ENCODE peak calls at places on chromosomes 4 and X, in ten cellular contexts. G is fibroblast of mammary gland, M is kidney epithelial cell, Y is BE2C, B is fibroblast of lung, K is cardiac muscle cell, E is IMR-90, H is left lung, S is NB4, C is BJ. O is an unnamed sample.

GRCh38 chr4:7595883-7596535 is 161.3 kb upstream of the PSAPL1 start:
- DNase-seq in G (no peak), M (no peak), Y (no peak), B (no peak), K (no peak), E (no peak), H (no peak), S (no peak), C (no peak), O (no peak)

GRCh38 chrX:20594985-20595384 is 328.3 kb upstream of the RPS6KA3 start:
- DNase-seq in G (peak; percentile 55), M (no peak), Y (no peak), B (peak; percentile 0), K (peak; percentile 19), E (no peak), H (no peak), S (no peak), C (no peak), O (no peak)

GRCh38 chr4:121898150-121898549 is 27.9 kb upstream of the BBS7 start:
- DNase-seq in G (no peak), M (no peak), Y (peak; percentile 43), B (no peak), K (no peak), E (no peak), H (peak; percentile 27), S (peak; percentile 32), C (no peak), O (no peak)

GRCh38 chrX:13029341-13029740 is 15.1 kb downstream of the FAM9C start:
- DNase-seq in G (peak; percentile 30), M (no peak), Y (no peak), B (peak; percentile 44), K (peak; percentile 59), E (peak; percentile 43), H (no peak), S (no peak), C (no peak), O (peak; percentile 26)

GRCh38 chrX:2609431-2610238 is 81.5 kb upstream of the CD99 start:
- DNase-seq in G (peak; percentile 24), M (no peak), Y (no peak), B (peak; percentile 28), K (peak; percentile 18), E (peak; percentile 17), H (no peak), S (no peak), C (no peak), O (no peak)

GRCh38 chr4:150136481-150136880 is 58.2 kb downstream of the DCLK2 start:
- DNase-seq in G (peak; percentile 67), M (no peak), Y (no peak), B (peak; percentile 47), K (peak; percentile 44), E (peak; percentile 76), H (no peak), S (no peak), C (no peak), O (peak; percentile 61)

GRCh38 chrX:147342197-147342596 is 527.7 kb upstream of the CXorf51A start:
- DNase-seq in G (no peak), M (no peak), Y (no peak), B (no peak), K (no peak), E (no peak), H (no peak), S (no peak), C (no peak), O (no peak)

GRCh38 chr4:183783933-183784622 is 121.0 kb upstream of the STOX2 start:
- DNase-seq in G (peak; percentile 79), M (no peak), Y (no peak), B (peak; percentile 56), K (peak; percentile 87), E (peak; percentile 31), H (no peak), S (no peak), C (no peak), O (no peak)

GRCh38 chr4:48139688-48140087 is 5.6 kb upstream of the TXK start:
- DNase-seq in G (no peak), M (no peak), Y (no peak), B (peak; percentile 11), K (peak; percentile 21), E (peak; percentile 32), H (no peak), S (peak; percentile 34), C (no peak), O (no peak)

GRCh38 chr4:4880492-4880891 is 21.0 kb downstream of the MSX1 start:
- DNase-seq in G (no peak), M (no peak), Y (no peak), B (no peak), K (no peak), E (no peak), H (no peak), S (no peak), C (no peak), O (no peak)

GRCh38 chr4:48343531-48343930 is 2.2 kb downstream of the SLAIN2 start:
- DNase-seq in G (peak; percentile 38), M (no peak), Y (no peak), B (peak; percentile 27), K (peak; percentile 40), E (peak; percentile 22), H (no peak), S (no peak), C (no peak), O (no peak)

GRCh38 chr4:155809835-155810234 is 51.0 kb downstream of the GUCY1B1 start:
- DNase-seq in G (peak; percentile 94), M (no peak), Y (no peak), B (peak; percentile 95), K (peak; percentile 92), E (peak; percentile 92), H (no peak), S (peak; percentile 61), C (peak; percentile 36), O (peak; percentile 73)

GRCh38 chr4:88054229-88054628 is 46.8 kb downstream of the PKD2 start:
- DNase-seq in G (peak; percentile 74), M (no peak), Y (no peak), B (no peak), K (no peak), E (no peak), H (no peak), S (no peak), C (peak; percentile 26), O (no peak)

GRCh38 chrX:136780738-136781137 is at the start of gene ARHGEF6:
- DNase-seq in G (no peak), M (no peak), Y (peak; percentile 9), B (peak; percentile 9), K (no peak), E (no peak), H (no peak), S (peak; percentile 85), C (no peak), O (no peak)

GRCh38 chr4:6555519-6555918 is 19.5 kb upstream of the MAN2B2 start:
- DNase-seq in G (no peak), M (no peak), Y (no peak), B (no peak), K (no peak), E (no peak), H (no peak), S (no peak), C (no peak), O (no peak)
- TF ChIP-seq CTCF in G (no peak), M (no peak), Y (no peak), B (no peak), K (no peak), E (no peak), H (no peak), S (no peak), C (no peak), O (no peak)

DNA sequence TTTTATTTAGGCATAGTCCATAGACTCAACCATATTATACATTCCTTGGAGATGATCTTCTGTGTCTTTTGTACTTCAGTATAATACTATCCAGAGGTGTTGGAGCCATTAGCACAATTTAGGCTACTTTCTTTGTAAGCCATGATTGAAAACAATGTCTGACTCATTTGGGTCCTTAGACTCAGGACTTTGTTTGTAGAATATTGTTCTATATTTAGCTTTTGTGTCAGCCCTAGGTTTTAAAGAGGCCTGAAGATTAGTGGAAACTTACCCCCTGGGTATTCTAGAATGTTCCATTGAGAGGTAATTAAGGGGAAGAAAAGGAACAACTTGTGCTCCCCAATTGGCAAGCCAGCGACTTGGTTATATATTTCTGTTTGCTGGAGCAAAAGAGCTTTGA is 145.2 kb upstream of the SCML1 start:
- DNase-seq in G (peak; percentile 53), M (no peak), Y (no peak), B (no peak), K (peak; percentile 27), E (peak; percentile 27), H (no peak), S (no peak), C (no peak), O (no peak)
- H3K4me3 ChIP-seq in G (no peak overlapping the region), M (no peak overlapping the region), Y (no peak overlapping the region), B (peak overlapping the region; percentile 38), K (no peak overlapping the region), E (peak overlapping the region; percentile 48), H (no peak overlapping the region), S (no peak overlapping the region), C (no peak overlapping the region), O (no peak overlapping the region)

GRCh38 chr4:154630307-154630706 is 17.9 kb upstream of the FGG start:
- DNase-seq in G (no peak), M (no peak), Y (no peak), B (no peak), K (no peak), E (no peak), H (no peak), S (no peak), C (no peak), O (no peak)

GRCh38 chr4:154622598-154622997 is 10.1 kb upstream of the FGG start:
- DNase-seq in G (peak; percentile 64), M (no peak), Y (no peak), B (peak; percentile 67), K (peak; percentile 55), E (peak; percentile 48), H (no peak), S (peak; percentile 40), C (no peak), O (peak; percentile 37)

GRCh38 chr4:154623995-154624394 is 11.5 kb upstream of the FGG start:
- DNase-seq in G (no peak), M (no peak), Y (no peak), B (no peak), K (no peak), E (no peak), H (no peak), S (no peak), C (no peak), O (no peak)

DNA sequence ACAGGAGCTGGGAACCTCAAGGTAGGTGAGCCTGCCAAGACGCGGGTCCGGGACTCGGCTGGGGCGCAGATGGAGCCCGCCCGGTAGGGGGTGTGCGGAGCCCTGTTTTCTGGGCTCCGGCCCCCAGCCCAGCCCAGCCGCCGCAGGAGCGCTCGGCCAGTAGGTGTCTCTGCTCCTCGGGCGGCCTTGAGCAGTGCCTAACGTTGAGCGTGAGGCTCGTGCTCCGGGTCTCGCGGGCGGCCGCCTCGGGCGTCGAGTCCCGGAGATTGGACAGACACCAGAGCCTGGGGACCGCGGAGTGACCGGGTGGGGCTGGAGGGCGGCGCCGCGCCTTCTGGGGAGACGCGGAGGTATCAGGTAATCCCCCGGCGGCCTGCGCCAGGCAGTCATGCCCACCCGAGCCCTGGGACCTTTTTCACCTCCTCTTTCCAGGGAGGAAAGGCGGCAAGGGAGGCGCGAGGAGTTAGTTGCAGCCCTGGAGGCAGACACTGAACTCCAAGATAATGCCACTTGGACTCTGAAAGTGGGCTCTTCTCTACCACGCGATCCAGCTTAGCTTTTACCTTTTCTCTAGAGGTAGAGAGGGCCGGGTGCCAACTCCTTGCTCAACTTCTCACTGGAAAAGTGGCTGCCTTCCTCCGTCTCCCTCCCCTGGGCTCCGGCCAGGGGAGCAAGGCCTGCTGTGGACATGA is 14.5 kb upstream of the FGG start:
- DNase-seq in G (peak; percentile 49), M (no peak), Y (peak; percentile 82), B (peak; percentile 43), K (peak; percentile 63), E (peak; percentile 6), H (peak; percentile 89), S (peak; percentile 49), C (no peak), O (no peak)
- TF ChIP-seq CTCF in G (peak; percentile 51), M (peak; percentile 94), Y (peak; percentile 70), B (peak; percentile 57), K (peak; percentile 67), E (peak; percentile 55), H (peak; percentile 35), S (peak; percentile 36), C (peak; percentile 62), O (peak; percentile 60)

GRCh38 chr4:169032883-169033645 is 23.0 kb upstream of the CBR4 start:
- DNase-seq in G (no peak), M (no peak), Y (no peak), B (peak; percentile 36), K (peak; percentile 52), E (no peak), H (no peak), S (no peak), C (no peak), O (no peak)
- H3K4me3 ChIP-seq in G (no peak overlapping the region), M (no peak overlapping the region), Y (no peak overlapping the region), B (no peak overlapping the region), K (no peak overlapping the region), E (no peak overlapping the region), H (no peak overlapping the region), S (no peak overlapping the region), C (no peak overlapping the region), O (no peak overlapping the region)